ENCODE peak calls at places on chromosomes 11 and 22, in six cellular contexts. D, L, A, R, H and K are unnamed samples.

GRCh38 chr11:69791266-69791665 is 16.1 kb upstream of the FGF4 start:
- DNase-seq in H (no peak), A (no peak), R (no peak), D (peak), L (no peak), K (no peak)

GRCh38 chr11:15801126-15801525 is 555.2 kb downstream of the SOX6 start:
- DNase-seq in D (no peak), R (no peak), H (no peak), A (no peak), L (no peak), K (no peak)

GRCh38 chr11:46456676-46457432 is 65.3 kb upstream of the CHRM4 start:
- DNase-seq in A (no peak), H (no peak), R (no peak), L (no peak), D (no peak), K (no peak)

GRCh38 chr22:41479671-41480396 is 10.9 kb downstream of the ACO2 start:
- DNase-seq in R (no peak), D (peak), H (no peak), L (no peak), A (no peak), K (no peak)

GRCh38 chr11:113162590-113162961 is 151.8 kb upstream of the TTC12 start:
- DNase-seq in D (peak), A (no peak), L (no peak), R (no peak), H (no peak), K (peak)

GRCh38 chr11:69154211-69154913 is 1.4 kb upstream of the SMIM38 start:
- DNase-seq in D (no peak), A (no peak), L (no peak), R (no peak), H (no peak), K (no peak)

GRCh38 chr11:32386770-32387377 is 48.5 kb downstream of the WT1 start:
- DNase-seq in L (no peak), R (no peak), H (no peak), A (no peak), D (peak), K (no peak)

GRCh38 chr22:48566741-48567140 is 1260.9 kb downstream of the BRD1 start:
- DNase-seq in D (no peak), L (no peak), R (no peak), H (peak), A (no peak), K (no peak)

GRCh38 chr11:132125855-132126841 is 755.7 kb downstream of the NTM start:
- DNase-seq in H (no peak), L (no peak), R (no peak), D (peak), A (no peak), K (no peak)

GRCh38 chr11:95925011-95925410 is 1.1 kb upstream of the MTMR2 start:
- DNase-seq in R (no peak), H (no peak), A (no peak), L (no peak), D (peak), K (no peak)

GRCh38 chr22:22395230-22395629 is 113.3 kb downstream of the ZNF280B start:
- DNase-seq in L (no peak), D (no peak), R (no peak), H (no peak), A (peak), K (no peak)

GRCh38 chr11:71248656-71249055 is 3.7 kb downstream of the SHANK2 start:
- DNase-seq in R (no peak), D (no peak), L (no peak), A (no peak), H (no peak), K (no peak)

GRCh38 chr11:99117603-99118002 is 96.9 kb downstream of the CNTN5 start:
- DNase-seq in L (no peak), A (no peak), R (no peak), H (no peak), D (no peak), K (no peak)

GRCh38 chr11:87038235-87038960 is 664 bp downstream of the TMEM135 start:
- DNase-seq in H (no peak), D (no peak), R (no peak), L (no peak), A (no peak), K (no peak)

GRCh38 chr11:62500066-62501035 is 46.3 kb downstream of the AHNAK start:
- DNase-seq in A (no peak), L (no peak), D (no peak), R (no peak), H (no peak), K (no peak)

GRCh38 chr11:64339754-64340408 is at the start of gene CCDC88B:
- DNase-seq in A (peak), R (peak), D (no peak), H (peak), L (peak), K (no peak)

GRCh38 chr11:13169709-13170108 is 107.9 kb upstream of the BMAL1 start:
- DNase-seq in D (peak), A (no peak), L (no peak), R (no peak), H (no peak), K (no peak)

GRCh38 chr11:108069947-108070346 is 51.4 kb upstream of the ACAT1 start:
- DNase-seq in A (no peak), R (no peak), D (peak), L (no peak), H (no peak), K (no peak)

GRCh38 chr11:20353829-20354434 is 9.6 kb upstream of the HTATIP2 start:
- DNase-seq in L (no peak), R (no peak), D (peak), H (no peak), A (no peak), K (no peak)

GRCh38 chr11:125675196-125675595 is 5.5 kb downstream of the ACRV1 start:
- DNase-seq in A (no peak), D (no peak), H (no peak), R (no peak), L (no peak), K (no peak)
- TF ChIP-seq CTCF in A (no peak), D (no peak), H (no peak), R (no peak), L (no peak), K (no peak)

GRCh38 chr11:8809185-8809584 is 101.8 kb upstream of the AKIP1 start:
- DNase-seq in R (no peak), L (no peak), A (no peak), D (peak), H (no peak), K (no peak)

GRCh38 chr11:8812438-8812837 is 98.6 kb upstream of the AKIP1 start:
- DNase-seq in A (no peak), R (peak), L (no peak), H (peak), D (peak), K (peak)

GRCh38 chr11:8809605-8810272 is 101.2 kb upstream of the AKIP1 start:
- DNase-seq in L (no peak), D (no peak), H (no peak), A (no peak), R (no peak), K (no peak)

GRCh38 chr11:8811571-8811970 is 99.4 kb upstream of the AKIP1 start:
- DNase-seq in D (peak), L (no peak), H (no peak), R (no peak), A (no peak), K (no peak)

GRCh38 chr11:8810331-8811301 is 100.4 kb upstream of the AKIP1 start:
- DNase-seq in A (no peak), R (peak), L (peak), H (peak), D (peak), K (peak)
- TF ChIP-seq CTCF in A (peak), R (no peak), L (no peak), H (no peak), D (peak), K (no peak)

DNA sequence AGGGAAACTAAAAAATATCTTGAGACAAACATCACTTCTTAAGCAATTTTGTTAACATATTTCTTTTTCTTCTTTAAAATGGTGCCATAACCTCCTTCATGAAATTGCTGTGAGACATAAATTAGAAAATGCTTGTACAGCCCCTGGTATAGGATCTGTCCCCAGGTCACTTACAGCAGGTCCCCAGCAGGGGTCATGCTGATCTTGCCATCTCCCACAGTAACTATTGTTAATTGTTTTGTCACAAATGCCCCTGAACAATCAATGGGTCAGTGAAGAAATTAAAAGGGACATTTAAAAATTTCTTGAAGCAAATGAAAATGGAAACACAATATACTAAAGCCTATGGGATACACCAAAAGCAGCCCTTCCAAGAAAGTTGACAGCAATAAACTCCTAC is 99.8 kb upstream of the OR4B1 start:
- DNase-seq in R (no peak), A (no peak), D (no peak), H (no peak), L (no peak), K (no peak)
- TF ChIP-seq CTCF in R (peak), A (peak), D (peak), H (peak), L (peak), K (no peak)

GRCh38 chr22:20101638-20102037 is 14.3 kb upstream of the RANBP1 start:
- DNase-seq in R (no peak), L (no peak), H (peak), A (no peak), D (no peak), K (no peak)
- TF ChIP-seq CTCF in R (no peak), L (no peak), H (no peak), A (no peak), D (no peak), K (no peak)

GRCh38 chr11:111530091-111530490 is 10.4 kb upstream of the LAYN start:
- DNase-seq in R (no peak), H (no peak), D (peak), L (no peak), A (no peak), K (no peak)

GRCh38 chr11:111526501-111526900 is 11.9 kb downstream of the HOATZ start:
- DNase-seq in R (no peak), L (no peak), D (peak), A (no peak), H (no peak), K (no peak)

GRCh38 chr11:111531156-111531555 is 9.4 kb upstream of the LAYN start:
- DNase-seq in D (peak), R (no peak), L (no peak), A (no peak), H (no peak), K (no peak)

GRCh38 chr11:111527279-111527678 is 12.7 kb downstream of the HOATZ start:
- DNase-seq in A (no peak), H (no peak), D (no peak), L (no peak), R (no peak), K (no peak)

GRCh38 chr11:111528557-111528956 is 12.0 kb upstream of the LAYN start:
- DNase-seq in R (no peak), H (no peak), A (no peak), L (no peak), D (peak), K (no peak)
- TF ChIP-seq CTCF in R (no peak), H (no peak), A (no peak), L (no peak), D (no peak), K (no peak)

GRCh38 chr11:36278531-36279245 is 10.5 kb downstream of the COMMD9 start:
- DNase-seq in H (no peak), A (no peak), D (no peak), L (no peak), R (no peak), K (no peak)
- TF ChIP-seq CTCF in H (no peak), A (no peak), D (no peak), L (no peak), R (no peak), K (no peak)

GRCh38 chr11:42407379-42407778 is 904.4 kb upstream of the API5 start:
- DNase-seq in L (no peak), H (no peak), D (no peak), R (no peak), A (no peak), K (no peak)
- TF ChIP-seq CTCF in L (no peak), H (no peak), D (no peak), R (no peak), A (peak), K (no peak)

GRCh38 chr11:61460986-61461385 is 31.1 kb downstream of the SDHAF2 start:
- DNase-seq in R (no peak), A (no peak), H (no peak), L (no peak), D (no peak), K (no peak)
- TF ChIP-seq CTCF in R (no peak), A (no peak), H (no peak), L (no peak), D (no peak), K (no peak)

DNA sequence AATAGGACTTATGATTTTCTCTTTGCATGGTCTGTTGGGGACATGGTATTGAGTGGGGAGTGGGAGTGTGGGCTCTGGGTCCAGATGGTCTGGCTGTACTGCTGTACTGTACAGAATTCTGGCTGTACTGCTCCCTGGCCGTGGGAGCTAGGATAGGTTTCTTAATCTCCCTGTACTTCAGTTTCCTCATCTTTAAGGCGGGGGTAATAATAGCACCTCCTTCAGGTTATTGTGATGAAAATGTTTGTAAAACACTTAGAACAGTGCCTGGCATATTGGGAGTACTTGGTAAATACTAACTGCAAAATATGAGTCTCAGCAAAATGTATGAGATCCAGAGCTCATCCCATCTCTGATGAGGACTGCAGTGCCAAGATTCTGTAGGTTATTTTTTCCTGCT is 198.6 kb downstream of the KIF18A start:
- DNase-seq in L (no peak), D (no peak), H (no peak), A (no peak), R (no peak), K (no peak)
- TF ChIP-seq CTCF in L (no peak), D (no peak), H (no peak), A (no peak), R (no peak), K (no peak)